ENCODE peak calls at places on chromosomes 1 and 21, in six cellular contexts. One of them, this sample, is unnamed.

GRCh38 chr1:75672528-75673393 is 51.7 kb upstream of the ACADM start:
- DNase-seq in astrocyte of the spinal cord: peak
- DNase-seq in lower leg skin: no peak
- DNase-seq in lower lobe of right lung: no peak
- DNase-seq in RWPE1: peak
- DNase-seq in epithelial cell of esophagus: peak
- DNase-seq in this sample: no peak

GRCh38 chr1:109598655-109599054 is 20.8 kb downstream of the GNAT2 start:
- DNase-seq in astrocyte of the spinal cord: no peak
- DNase-seq in lower leg skin: no peak
- DNase-seq in lower lobe of right lung: no peak
- DNase-seq in RWPE1: no peak
- DNase-seq in epithelial cell of esophagus: no peak
- DNase-seq in this sample: no peak

GRCh38 chr1:171716620-171717019 is 25.2 kb downstream of the VAMP4 start:
- DNase-seq in astrocyte of the spinal cord: no peak
- DNase-seq in lower leg skin: no peak
- DNase-seq in lower lobe of right lung: no peak
- DNase-seq in RWPE1: no peak
- DNase-seq in epithelial cell of esophagus: peak
- DNase-seq in this sample: no peak

GRCh38 chr1:184838374-184838995 is 83.8 kb upstream of the EDEM3 start:
- DNase-seq in astrocyte of the spinal cord: peak
- DNase-seq in lower leg skin: peak
- DNase-seq in lower lobe of right lung: no peak
- DNase-seq in RWPE1: peak
- DNase-seq in epithelial cell of esophagus: peak
- DNase-seq in this sample: no peak

GRCh38 chr1:34685225-34685624 is 69.6 kb upstream of the GJB5 start:
- DNase-seq in astrocyte of the spinal cord: no peak
- DNase-seq in lower leg skin: no peak
- DNase-seq in lower lobe of right lung: no peak
- DNase-seq in RWPE1: no peak
- DNase-seq in epithelial cell of esophagus: no peak
- DNase-seq in this sample: no peak

GRCh38 chr1:179877586-179878265 is at the start of gene TOR1AIP2:
- DNase-seq in astrocyte of the spinal cord: peak
- DNase-seq in lower leg skin: peak
- DNase-seq in lower lobe of right lung: peak
- DNase-seq in RWPE1: peak
- DNase-seq in epithelial cell of esophagus: peak
- DNase-seq in this sample: peak

GRCh38 chr1:176843352-176844297 is 320.9 kb downstream of the ASTN1 start:
- DNase-seq in astrocyte of the spinal cord: peak
- DNase-seq in lower leg skin: no peak
- DNase-seq in lower lobe of right lung: no peak
- DNase-seq in RWPE1: peak
- DNase-seq in epithelial cell of esophagus: peak
- DNase-seq in this sample: peak

GRCh38 chr1:11680270-11681070 is 478 bp downstream of the MAD2L2 start:
- DNase-seq in astrocyte of the spinal cord: no peak
- DNase-seq in lower leg skin: peak
- DNase-seq in lower lobe of right lung: no peak
- DNase-seq in RWPE1: no peak
- DNase-seq in epithelial cell of esophagus: no peak
- DNase-seq in this sample: no peak

GRCh38 chr1:110281363-110282290 is 57.5 kb upstream of the RBM15 start:
- DNase-seq in astrocyte of the spinal cord: no peak
- DNase-seq in lower leg skin: peak
- DNase-seq in lower lobe of right lung: no peak
- DNase-seq in RWPE1: no peak
- DNase-seq in epithelial cell of esophagus: no peak
- DNase-seq in this sample: no peak

GRCh38 chr1:212401838-212402582 is 12.7 kb downstream of the PACC1 start:
- DNase-seq in astrocyte of the spinal cord: peak
- DNase-seq in lower leg skin: peak
- DNase-seq in lower lobe of right lung: no peak
- DNase-seq in RWPE1: no peak
- DNase-seq in epithelial cell of esophagus: peak
- DNase-seq in this sample: no peak

GRCh38 chr1:154791292-154792278 is 78.5 kb downstream of the KCNN3 start:
- DNase-seq in astrocyte of the spinal cord: peak
- DNase-seq in lower leg skin: no peak
- DNase-seq in lower lobe of right lung: no peak
- DNase-seq in RWPE1: peak
- DNase-seq in epithelial cell of esophagus: peak
- DNase-seq in this sample: no peak

GRCh38 chr21:44849616-44850130 is 23.8 kb downstream of the PTTG1IP start:
- DNase-seq in astrocyte of the spinal cord: no peak
- DNase-seq in lower leg skin: no peak
- DNase-seq in lower lobe of right lung: no peak
- DNase-seq in RWPE1: no peak
- DNase-seq in epithelial cell of esophagus: no peak
- DNase-seq in this sample: no peak

GRCh38 chr1:112061852-112062451 is 72.5 kb upstream of the KCND3 start:
- DNase-seq in astrocyte of the spinal cord: no peak
- DNase-seq in lower leg skin: no peak
- DNase-seq in lower lobe of right lung: no peak
- DNase-seq in RWPE1: peak
- DNase-seq in epithelial cell of esophagus: peak
- DNase-seq in this sample: no peak

GRCh38 chr1:70970407-70970806 is 77.2 kb downstream of the PTGER3 start:
- DNase-seq in astrocyte of the spinal cord: no peak
- DNase-seq in lower leg skin: no peak
- DNase-seq in lower lobe of right lung: no peak
- DNase-seq in RWPE1: no peak
- DNase-seq in epithelial cell of esophagus: no peak
- DNase-seq in this sample: no peak

GRCh38 chr1:70963374-70963773 is 84.2 kb downstream of the PTGER3 start:
- DNase-seq in astrocyte of the spinal cord: no peak
- DNase-seq in lower leg skin: no peak
- DNase-seq in lower lobe of right lung: no peak
- DNase-seq in RWPE1: no peak
- DNase-seq in epithelial cell of esophagus: no peak
- DNase-seq in this sample: no peak

GRCh38 chr1:70961374-70961773 is 86.2 kb downstream of the PTGER3 start:
- DNase-seq in astrocyte of the spinal cord: no peak
- DNase-seq in lower leg skin: no peak
- DNase-seq in lower lobe of right lung: no peak
- DNase-seq in RWPE1: no peak
- DNase-seq in epithelial cell of esophagus: no peak
- DNase-seq in this sample: no peak

DNA sequence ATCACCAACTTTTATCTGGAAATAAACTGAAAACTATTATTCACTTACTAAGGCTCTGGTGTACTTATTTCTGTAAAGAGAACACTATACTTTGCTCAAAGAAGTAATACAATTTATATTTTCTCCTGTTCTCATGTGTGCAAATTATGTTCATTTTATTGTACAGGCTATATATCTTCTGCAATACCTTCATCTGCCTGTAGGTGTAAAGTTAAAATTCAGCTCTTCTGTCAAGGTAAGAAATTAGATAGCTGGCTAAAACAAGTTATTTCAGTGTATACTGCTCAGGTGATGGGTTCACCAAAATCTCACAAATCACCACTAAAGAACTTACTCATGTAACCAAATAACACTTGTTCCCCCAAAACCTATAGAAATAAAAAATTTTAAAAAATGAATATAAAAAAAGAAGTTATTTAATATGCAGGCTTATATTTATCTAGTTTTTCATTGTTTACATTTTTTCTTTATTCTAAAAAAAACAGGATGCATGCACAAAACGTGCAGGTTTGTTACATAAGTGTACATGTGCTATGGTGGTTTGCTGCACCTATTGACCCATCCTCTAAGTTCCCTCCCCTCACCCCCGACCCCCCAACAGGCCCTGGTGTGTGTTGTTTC is 81.5 kb downstream of the PTGER3 start:
- DNase-seq in astrocyte of the spinal cord: peak
- DNase-seq in lower leg skin: no peak
- DNase-seq in lower lobe of right lung: no peak
- DNase-seq in RWPE1: peak
- DNase-seq in epithelial cell of esophagus: peak
- DNase-seq in this sample: no peak
- TF ChIP-seq CTCF in astrocyte of the spinal cord: peak
- TF ChIP-seq CTCF in lower leg skin: no peak
- TF ChIP-seq CTCF in lower lobe of right lung: peak
- TF ChIP-seq CTCF in RWPE1: peak
- TF ChIP-seq CTCF in epithelial cell of esophagus: peak
- TF ChIP-seq CTCF in this sample: peak

GRCh38 chr1:52243221-52243987 is 101.5 kb downstream of the ZFYVE9 start:
- DNase-seq in astrocyte of the spinal cord: no peak
- DNase-seq in lower leg skin: no peak
- DNase-seq in lower lobe of right lung: no peak
- DNase-seq in RWPE1: no peak
- DNase-seq in epithelial cell of esophagus: peak
- DNase-seq in this sample: no peak

GRCh38 chr1:52238474-52238873 is 96.6 kb downstream of the ZFYVE9 start:
- DNase-seq in astrocyte of the spinal cord: peak
- DNase-seq in lower leg skin: no peak
- DNase-seq in lower lobe of right lung: no peak
- DNase-seq in RWPE1: peak
- DNase-seq in epithelial cell of esophagus: peak
- DNase-seq in this sample: no peak

GRCh38 chr1:52239708-52240001 is 97.8 kb downstream of the ZFYVE9 start:
- DNase-seq in astrocyte of the spinal cord: no peak
- DNase-seq in lower leg skin: no peak
- DNase-seq in lower lobe of right lung: no peak
- DNase-seq in RWPE1: no peak
- DNase-seq in epithelial cell of esophagus: no peak
- DNase-seq in this sample: no peak

GRCh38 chr1:52238887-52239707 is 97.2 kb downstream of the ZFYVE9 start:
- DNase-seq in astrocyte of the spinal cord: no peak
- DNase-seq in lower leg skin: no peak
- DNase-seq in lower lobe of right lung: no peak
- DNase-seq in RWPE1: no peak
- DNase-seq in epithelial cell of esophagus: peak
- DNase-seq in this sample: no peak

DNA sequence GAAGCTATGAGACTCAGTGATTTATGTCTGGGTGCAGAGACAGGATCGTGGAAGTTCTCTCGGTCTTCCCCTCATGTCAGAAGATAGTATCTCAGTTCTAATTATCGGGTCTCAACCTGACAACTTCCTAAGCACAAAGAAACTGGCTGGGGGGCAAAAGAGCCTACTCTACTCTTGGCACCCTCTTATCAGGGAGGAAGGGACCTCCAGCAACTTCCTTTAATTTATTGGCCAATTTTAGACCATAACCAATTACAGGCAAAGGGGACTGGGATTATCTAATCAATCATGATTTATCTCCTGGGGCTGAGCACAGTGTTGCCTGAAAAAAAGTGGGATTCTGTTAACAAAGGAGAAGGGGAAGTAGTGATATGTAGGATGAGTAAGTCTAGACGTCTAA is 98.7 kb downstream of the ZFYVE9 start:
- DNase-seq in astrocyte of the spinal cord: no peak
- DNase-seq in lower leg skin: no peak
- DNase-seq in lower lobe of right lung: no peak
- DNase-seq in RWPE1: no peak
- DNase-seq in epithelial cell of esophagus: no peak
- DNase-seq in this sample: no peak
- TF ChIP-seq CTCF in astrocyte of the spinal cord: no peak
- TF ChIP-seq CTCF in lower leg skin: no peak
- TF ChIP-seq CTCF in lower lobe of right lung: no peak
- TF ChIP-seq CTCF in RWPE1: no peak
- TF ChIP-seq CTCF in epithelial cell of esophagus: no peak
- TF ChIP-seq CTCF in this sample: no peak

DNA sequence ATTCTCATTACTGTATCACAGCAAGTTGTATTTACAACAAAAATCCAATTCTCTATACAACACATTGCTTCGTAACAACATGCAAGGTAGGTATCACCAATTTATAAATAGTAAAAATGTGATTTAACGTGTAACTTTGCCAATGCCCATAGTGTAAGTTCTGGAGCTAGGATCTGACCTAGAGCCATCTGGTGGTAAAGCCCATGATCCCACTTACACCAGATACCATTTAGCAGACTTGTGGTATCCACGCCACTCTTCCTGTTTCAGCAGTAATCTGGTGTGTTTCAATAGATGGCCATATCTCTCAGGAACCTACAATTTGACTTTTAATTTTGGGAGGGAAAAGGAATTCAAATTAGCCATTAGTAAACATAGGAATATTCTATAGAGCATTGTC is 10.2 kb downstream of the SETSIP start:
- DNase-seq in astrocyte of the spinal cord: no peak
- DNase-seq in lower leg skin: no peak
- DNase-seq in lower lobe of right lung: no peak
- DNase-seq in RWPE1: no peak
- DNase-seq in epithelial cell of esophagus: no peak
- DNase-seq in this sample: no peak
- TF ChIP-seq CTCF in astrocyte of the spinal cord: no peak
- TF ChIP-seq CTCF in lower leg skin: no peak
- TF ChIP-seq CTCF in lower lobe of right lung: no peak
- TF ChIP-seq CTCF in RWPE1: no peak
- TF ChIP-seq CTCF in epithelial cell of esophagus: no peak
- TF ChIP-seq CTCF in this sample: no peak

GRCh38 chr21:25898671-25899070 is 163.9 kb downstream of the GABPA start:
- DNase-seq in astrocyte of the spinal cord: no peak
- DNase-seq in lower leg skin: no peak
- DNase-seq in lower lobe of right lung: no peak
- DNase-seq in RWPE1: no peak
- DNase-seq in epithelial cell of esophagus: peak
- DNase-seq in this sample: no peak

GRCh38 chr21:25897383-25897782 is 162.6 kb downstream of the GABPA start:
- DNase-seq in astrocyte of the spinal cord: no peak
- DNase-seq in lower leg skin: no peak
- DNase-seq in lower lobe of right lung: no peak
- DNase-seq in RWPE1: no peak
- DNase-seq in epithelial cell of esophagus: no peak
- DNase-seq in this sample: no peak

GRCh38 chr21:25896657-25897056 is 161.9 kb downstream of the GABPA start:
- DNase-seq in astrocyte of the spinal cord: peak
- DNase-seq in lower leg skin: no peak
- DNase-seq in lower lobe of right lung: no peak
- DNase-seq in RWPE1: no peak
- DNase-seq in epithelial cell of esophagus: no peak
- DNase-seq in this sample: no peak

GRCh38 chr21:25891596-25891995 is 156.8 kb downstream of the GABPA start:
- DNase-seq in astrocyte of the spinal cord: no peak
- DNase-seq in lower leg skin: no peak
- DNase-seq in lower lobe of right lung: no peak
- DNase-seq in RWPE1: no peak
- DNase-seq in epithelial cell of esophagus: no peak
- DNase-seq in this sample: no peak

DNA sequence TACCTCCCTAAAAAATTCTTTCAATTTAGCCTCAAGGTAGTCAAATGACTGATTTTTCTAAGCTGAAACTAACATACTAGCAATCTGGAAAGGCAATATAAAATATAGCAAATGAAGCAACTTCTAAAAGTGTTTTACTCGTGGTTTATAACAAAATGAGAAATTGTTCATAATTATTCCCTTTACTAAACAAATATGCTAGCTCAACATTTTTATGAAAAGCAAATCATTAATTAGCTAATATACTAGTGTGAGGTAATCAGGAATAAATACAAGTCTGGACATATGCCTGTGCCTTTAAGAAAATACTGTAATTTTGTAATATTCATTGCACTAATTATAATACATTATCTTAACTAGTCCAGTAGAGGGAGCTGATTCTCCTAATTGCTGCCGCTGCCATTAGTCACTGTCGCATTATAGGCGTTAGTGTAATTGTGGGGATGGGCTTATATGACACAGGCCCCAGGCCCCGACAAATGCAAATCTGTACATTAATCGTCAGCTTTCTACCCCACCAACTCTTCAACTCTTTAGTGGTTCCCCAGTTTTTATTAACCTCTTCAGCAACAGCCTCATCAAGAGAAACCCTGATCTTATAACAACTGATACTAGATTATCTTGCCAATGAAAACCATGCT is 160.9 kb downstream of the GABPA start:
- DNase-seq in astrocyte of the spinal cord: peak
- DNase-seq in lower leg skin: no peak
- DNase-seq in lower lobe of right lung: no peak
- DNase-seq in RWPE1: peak
- DNase-seq in epithelial cell of esophagus: peak
- DNase-seq in this sample: no peak
- TF ChIP-seq CTCF in astrocyte of the spinal cord: peak
- TF ChIP-seq CTCF in lower leg skin: no peak
- TF ChIP-seq CTCF in lower lobe of right lung: peak
- TF ChIP-seq CTCF in RWPE1: peak
- TF ChIP-seq CTCF in epithelial cell of esophagus: peak
- TF ChIP-seq CTCF in this sample: peak

This sample was measured in progenitor cell of endocrine pancreas.